ENCODE peak calls at places on chromosome X, in nine cellular contexts. P is AG09319; V is activated CD8-positive, alpha-beta T cell treated with anti-CD3 and anti-CD28 coated beads for 36 hours; G is kidney; C is cardiac muscle cell; B is GM13977; Q is H9; A is neural crest cell; D is astrocyte of the spinal cord. I is an unnamed sample.

GRCh38 chrX:102966701-102967100 is 29.6 kb downstream of the RAB40AL start:
- DNase-seq in P (no peak), V (no peak), G (no peak), C (no peak), B (no peak), Q (no peak), A (no peak), D (no peak), I (no peak)

GRCh38 chrX:19867411-19867732 is 20.0 kb downstream of the SH3KBP1 start:
- DNase-seq in P (no peak), V (no peak), G (no peak), C (peak; percentile 77), B (no peak), Q (no peak), A (no peak), D (peak; percentile 49), I (no peak)

GRCh38 chrX:46670316-46670715 is 88.6 kb downstream of the SLC9A7 start:
- DNase-seq in P (no peak), V (no peak), G (no peak), C (no peak), B (no peak), Q (no peak), A (no peak), D (no peak), I (no peak)

GRCh38 chrX:2311483-2311882 is 189.3 kb downstream of the DHRSX start:
- DNase-seq in P (no peak), V (no peak), G (no peak), C (no peak), B (no peak), Q (peak; percentile 68), A (peak; percentile 46), D (peak; percentile 17), I (no peak)

GRCh38 chrX:129965166-129965565 is 17.3 kb upstream of the BCORL1 start:
- DNase-seq in P (no peak), V (no peak), G (no peak), C (no peak), B (no peak), Q (no peak), A (no peak), D (no peak), I (no peak)

GRCh38 chrX:136255543-136255942 is 4.3 kb upstream of the MAP7D3 start:
- DNase-seq in P (no peak), V (no peak), G (no peak), C (no peak), B (no peak), Q (no peak), A (no peak), D (no peak), I (no peak)

GRCh38 chrX:69133561-69134542 is 31.4 kb downstream of the PJA1 start:
- DNase-seq in P (no peak), V (peak; percentile 1), G (peak; percentile 36), C (peak; percentile 84), B (no peak), Q (peak; percentile 81), A (peak; percentile 33), D (peak; percentile 63), I (no peak)

GRCh38 chrX:130176354-130176776 is 4.6 kb downstream of the RAB33A start:
- DNase-seq in P (no peak), V (no peak), G (no peak), C (no peak), B (peak; percentile 55), Q (no peak), A (no peak), D (no peak), I (peak; percentile 57)

GRCh38 chrX:44247468-44247867 is 96.0 kb downstream of the EFHC2 start:
- DNase-seq in P (no peak), V (no peak), G (no peak), C (no peak), B (no peak), Q (no peak), A (no peak), D (no peak), I (no peak)

GRCh38 chrX:139762400-139763183 is 54.6 kb upstream of the MCF2 start:
- DNase-seq in P (no peak), V (no peak), G (no peak), C (peak; percentile 81), B (no peak), Q (no peak), A (no peak), D (no peak), I (no peak)

GRCh38 chrX:140360284-140360683 is 144.6 kb downstream of the SOX3 start:
- DNase-seq in P (no peak), V (no peak), G (no peak), C (no peak), B (no peak), Q (no peak), A (no peak), D (no peak), I (no peak)

GRCh38 chrX:2385224-2385623 is 115.6 kb downstream of the DHRSX start:
- DNase-seq in P (no peak), V (no peak), G (no peak), C (peak; percentile 77), B (no peak), Q (no peak), A (no peak), D (peak; percentile 90), I (no peak)

GRCh38 chrX:112857478-112857878 is 16.8 kb upstream of the AMOT start:
- DNase-seq in P (no peak), V (no peak), G (no peak), C (no peak), B (no peak), Q (no peak), A (no peak), D (no peak), I (peak; percentile 29)

GRCh38 chrX:132118361-132118760 is 9.5 kb downstream of the FRMD7 start:
- DNase-seq in P (no peak), V (peak; percentile 2), G (no peak), C (no peak), B (no peak), Q (peak; percentile 43), A (peak; percentile 6), D (no peak), I (no peak)

GRCh38 chrX:3299626-3300025 is 46.8 kb downstream of the MXRA5 start:
- DNase-seq in P (peak; percentile 36), V (no peak), G (no peak), C (peak; percentile 16), B (no peak), Q (no peak), A (no peak), D (peak; percentile 22), I (no peak)

GRCh38 chrX:34404386-34405070 is 252.6 kb downstream of the TMEM47 start:
- DNase-seq in P (no peak), V (no peak), G (no peak), C (peak; percentile 74), B (no peak), Q (no peak), A (no peak), D (peak; percentile 43), I (no peak)

GRCh38 chrX:25012433-25012735 is 3.4 kb downstream of the ARX start:
- DNase-seq in P (no peak), V (no peak), G (no peak), C (no peak), B (no peak), Q (peak; percentile 75), A (no peak), D (no peak), I (no peak)

GRCh38 chrX:124406294-124407013 is 60.1 kb downstream of the SH2D1A start:
- DNase-seq in P (peak; percentile 29), V (peak; percentile 80), G (no peak), C (peak; percentile 74), B (peak; percentile 39), Q (no peak), A (peak; percentile 72), D (peak; percentile 48), I (peak; percentile 37)
- TF ChIP-seq CTCF in P (peak; percentile 53), V (peak; percentile 60), G (peak; percentile 51), C (peak; percentile 46), B (peak; percentile 49), Q (peak; percentile 84), A (peak; percentile 88), D (peak; percentile 40), I (no peak)

DNA sequence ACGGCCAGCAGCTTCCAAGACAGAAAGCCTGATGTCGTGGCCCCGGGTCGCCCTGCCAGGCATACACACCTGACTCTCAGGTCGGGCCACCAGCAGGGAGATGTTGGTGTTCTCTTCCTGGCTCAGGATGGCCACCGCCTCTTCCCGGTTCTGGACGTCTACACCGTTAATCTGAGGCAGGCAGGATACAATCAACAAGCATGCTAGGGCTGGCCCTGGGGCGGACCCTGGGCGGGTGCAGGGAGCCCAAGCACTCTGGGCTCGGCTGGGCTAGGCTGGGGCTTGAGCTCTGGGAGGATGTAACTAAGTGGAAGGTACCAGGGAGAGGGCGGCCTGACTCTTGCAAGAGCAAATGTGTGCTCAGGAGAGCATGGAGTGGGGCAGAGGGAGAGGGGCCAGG is 11.0 kb downstream of the SSR4 start:
- DNase-seq in P (no peak), V (no peak), G (no peak), C (no peak), B (no peak), Q (no peak), A (no peak), D (no peak), I (no peak)
- TF ChIP-seq CTCF in P (no peak), V (no peak), G (no peak), C (no peak), B (no peak), Q (no peak), A (no peak), D (no peak), I (no peak)

GRCh38 chrX:76850851-76851250 is 423.3 kb downstream of the MAGEE1 start:
- DNase-seq in P (no peak), V (no peak), G (no peak), C (no peak), B (no peak), Q (peak; percentile 31), A (no peak), D (no peak), I (no peak)
- TF ChIP-seq CTCF in P (no peak), V (no peak), G (no peak), C (no peak), B (peak; percentile 34), Q (peak; percentile 61), A (no peak), D (peak; percentile 4), I (no peak)

GRCh38 chrX:9394212-9394611 is 70.6 kb upstream of the TBL1X start:
- DNase-seq in P (no peak), V (no peak), G (no peak), C (no peak), B (no peak), Q (no peak), A (no peak), D (no peak), I (no peak)
- TF ChIP-seq CTCF in P (no peak), V (no peak), G (no peak), C (no peak), B (no peak), Q (no peak), A (no peak), D (no peak), I (no peak)

I was measured in GM20000.